ENCODE peak calls at places on chromosome 2, in ten cellular contexts. W, O, H, T, X, N, F, S, C and K are unnamed samples.

GRCh38 chr2:75896779-75897366 is 186.2 kb upstream of the GCFC2 start:
- DNase-seq in H (peak), W (no peak), N (no peak), C (peak), X (peak), F (no peak), S (no peak), T (no peak), O (no peak), K (peak)

GRCh38 chr2:219567791-219568361 is 3.5 kb downstream of the OBSL1 start:
- DNase-seq in N (no peak), S (no peak), C (no peak), T (no peak), X (no peak), F (no peak), H (no peak), O (no peak), W (no peak), K (no peak)

GRCh38 chr2:75587954-75588587 is 27.3 kb upstream of the EVA1A start:
- DNase-seq in H (no peak), F (peak), N (no peak), S (no peak), T (no peak), O (no peak), C (no peak), W (no peak), X (peak), K (no peak)

GRCh38 chr2:231364961-231365810 is 30.3 kb upstream of the B3GNT7 start:
- DNase-seq in T (no peak), F (peak), N (peak), O (no peak), H (no peak), W (no peak), X (no peak), C (peak), S (no peak), K (peak)

GRCh38 chr2:120465989-120466703 is 120.2 kb downstream of the INHBB start:
- DNase-seq in N (no peak), W (no peak), T (no peak), F (no peak), O (no peak), X (peak), C (peak), H (peak), S (no peak), K (no peak)

GRCh38 chr2:27446057-27446456 is 3.9 kb downstream of the KRTCAP3 start:
- DNase-seq in T (no peak), N (no peak), H (peak), W (no peak), S (peak), X (no peak), O (no peak), F (no peak), C (no peak), K (no peak)

GRCh38 chr2:127196998-127197397 is 23.1 kb downstream of the CYP27C1 start:
- DNase-seq in H (no peak), W (no peak), F (no peak), O (no peak), C (peak), S (no peak), X (no peak), N (no peak), T (no peak), K (no peak)

GRCh38 chr2:99981840-99982239 is 160.6 kb downstream of the AFF3 start:
- DNase-seq in N (no peak), C (no peak), O (no peak), W (no peak), X (no peak), F (no peak), S (no peak), H (no peak), T (no peak), K (no peak)

GRCh38 chr2:6492573-6492972 is 373.1 kb downstream of the CMPK2 start:
- DNase-seq in S (no peak), H (no peak), C (no peak), N (no peak), F (peak), T (no peak), W (no peak), X (no peak), O (no peak), K (no peak)

GRCh38 chr2:231557571-231558217 is 27.4 kb upstream of the NMUR1 start:
- DNase-seq in C (peak), N (no peak), W (peak), S (peak), T (peak), H (peak), X (peak), F (peak), O (peak), K (peak)

GRCh38 chr2:1081411-1082225 is 131.0 kb downstream of the SNTG2 start:
- DNase-seq in H (no peak), N (no peak), T (no peak), X (no peak), O (no peak), W (no peak), F (peak), C (peak), S (no peak), K (no peak)

GRCh38 chr2:66693007-66693965 is 258.4 kb downstream of the MEIS1 start:
- DNase-seq in F (no peak), S (no peak), O (no peak), C (no peak), H (no peak), W (no peak), X (no peak), T (no peak), N (no peak), K (no peak)

GRCh38 chr2:20600756-20601325 is 50.1 kb downstream of the HS1BP3 start:
- DNase-seq in X (no peak), W (no peak), H (no peak), N (no peak), S (no peak), C (no peak), F (no peak), T (no peak), O (no peak), K (no peak)

GRCh38 chr2:100992262-100992661 is 9.8 kb upstream of the RPL31 start:
- DNase-seq in H (no peak), T (no peak), S (no peak), O (no peak), F (no peak), C (no peak), X (no peak), N (no peak), W (no peak), K (no peak)

GRCh38 chr2:235050992-235051351 is 99.2 kb downstream of the SH3BP4 start:
- DNase-seq in N (peak), F (peak), C (peak), H (peak), T (peak), W (peak), X (peak), S (peak), O (no peak), K (peak)

GRCh38 chr2:201432038-201432437 is 19.2 kb downstream of the TRAK2 start:
- DNase-seq in F (peak), T (no peak), N (no peak), X (no peak), H (no peak), O (no peak), C (no peak), W (no peak), S (no peak), K (no peak)

GRCh38 chr2:118923371-118923770 is 18.6 kb upstream of the MARCO start:
- DNase-seq in T (no peak), C (no peak), X (no peak), S (no peak), N (no peak), W (no peak), O (no peak), F (no peak), H (no peak), K (no peak)

GRCh38 chr2:129056309-129056958 is 737.8 kb upstream of the HS6ST1 start:
- DNase-seq in H (no peak), O (no peak), X (peak), W (no peak), T (no peak), C (no peak), F (no peak), S (peak), N (no peak), K (no peak)

GRCh38 chr2:55743583-55743982 is 49.9 kb upstream of the PNPT1 start:
- DNase-seq in W (no peak), H (no peak), N (no peak), S (no peak), C (no peak), X (no peak), F (peak), O (no peak), T (no peak), K (no peak)

GRCh38 chr2:197209742-197210408 is 100.7 kb downstream of the ANKRD44 start:
- DNase-seq in W (no peak), H (no peak), N (no peak), C (no peak), T (no peak), F (peak), X (no peak), S (no peak), O (no peak), K (no peak)

GRCh38 chr2:222303045-222303827 is 4.4 kb upstream of the PAX3 start:
- DNase-seq in T (no peak), F (no peak), O (no peak), H (no peak), W (no peak), S (no peak), X (no peak), C (no peak), N (no peak), K (no peak)

GRCh38 chr2:217954051-217954450 is 48.7 kb downstream of the TNS1 start:
- DNase-seq in S (no peak), F (no peak), T (no peak), O (no peak), W (no peak), C (no peak), N (no peak), H (no peak), X (no peak), K (no peak)

GRCh38 chr2:205827809-205828208 is 145.5 kb downstream of the NRP2 start:
- DNase-seq in H (no peak), O (no peak), F (no peak), N (no peak), W (no peak), X (no peak), S (no peak), T (no peak), C (no peak), K (no peak)

GRCh38 chr2:227479865-227480475 is 8.0 kb downstream of the AGFG1 start:
- DNase-seq in S (no peak), T (no peak), W (peak), N (no peak), C (no peak), O (no peak), F (peak), X (no peak), H (no peak), K (no peak)

GRCh38 chr2:124027182-124027581 is 2.1 kb downstream of the CNTNAP5 start:
- DNase-seq in H (peak), C (peak), W (no peak), F (peak), T (no peak), N (no peak), O (no peak), X (peak), S (no peak), K (peak)

GRCh38 chr2:67142741-67143140 is 254.4 kb upstream of the ETAA1 start:
- DNase-seq in X (no peak), C (no peak), W (no peak), T (no peak), H (no peak), F (no peak), N (no peak), S (no peak), O (no peak), K (no peak)

GRCh38 chr2:220441404-220441803 is 814.0 kb downstream of the SLC4A3 start:
- DNase-seq in N (no peak), O (no peak), F (no peak), S (no peak), X (no peak), C (no peak), T (no peak), H (no peak), W (no peak), K (no peak)

GRCh38 chr2:102251042-102251848 is 60.1 kb upstream of the IL1RL1 start:
- DNase-seq in N (no peak), X (no peak), O (peak), T (no peak), F (no peak), H (peak), S (no peak), W (no peak), C (no peak), K (peak)

GRCh38 chr2:197975956-197976519 is 171.6 kb downstream of the PLCL1 start:
- DNase-seq in C (no peak), W (no peak), T (no peak), N (no peak), X (no peak), S (no peak), F (no peak), O (no peak), H (no peak), K (no peak)

GRCh38 chr2:65820454-65820853 is 388.1 kb upstream of the SPRED2 start:
- DNase-seq in O (no peak), T (no peak), C (no peak), F (no peak), X (no peak), S (no peak), H (no peak), N (no peak), W (no peak), K (no peak)

GRCh38 chr2:77604953-77605947 is 83.1 kb upstream of the LRRTM4 start:
- DNase-seq in H (no peak), C (no peak), F (no peak), S (no peak), N (no peak), O (no peak), X (no peak), W (no peak), T (no peak), K (no peak)

GRCh38 chr2:240934701-240935100 is 28.6 kb downstream of the CROCC2 start:
- DNase-seq in S (no peak), O (no peak), F (no peak), T (no peak), C (no peak), H (no peak), W (no peak), X (no peak), N (no peak), K (no peak)

GRCh38 chr2:9206991-9207640 is 504 bp downstream of the ASAP2 start:
- DNase-seq in H (peak), N (no peak), O (peak), C (peak), W (no peak), F (no peak), X (no peak), T (no peak), S (no peak), K (no peak)

GRCh38 chr2:137420744-137421143 is 543.5 kb upstream of the HNMT start:
- DNase-seq in C (no peak), T (no peak), F (no peak), X (no peak), W (no peak), N (no peak), O (no peak), S (no peak), H (no peak), K (no peak)

GRCh38 chr2:195562624-195563566 is 94.1 kb upstream of the SLC39A10 start:
- DNase-seq in H (peak), T (no peak), N (no peak), X (no peak), O (no peak), S (no peak), W (no peak), F (no peak), C (no peak), K (no peak)

GRCh38 chr2:221346411-221346810 is 225.7 kb downstream of the EPHA4 start:
- DNase-seq in W (no peak), T (no peak), S (no peak), O (no peak), X (no peak), C (no peak), N (no peak), H (no peak), F (no peak), K (no peak)

GRCh38 chr2:135043345-135043744 is 3.9 kb downstream of the MAP3K19 start:
- DNase-seq in X (no peak), S (no peak), F (no peak), C (no peak), H (no peak), T (no peak), O (no peak), W (no peak), N (no peak), K (peak)

GRCh38 chr2:200479617-200480292 is 30.1 kb downstream of the KCTD18 start:
- DNase-seq in H (no peak), C (no peak), O (no peak), S (no peak), N (no peak), F (peak), T (no peak), W (no peak), X (no peak), K (no peak)

GRCh38 chr2:152537252-152537651 is 180.0 kb downstream of the PRPF40A start:
- DNase-seq in O (no peak), X (no peak), T (no peak), W (no peak), C (no peak), F (no peak), N (no peak), H (no peak), S (no peak), K (no peak)